ENCODE peak calls at places on chromosome 16, in six cellular contexts. V is spleen, E is esophagus squamous epithelium, B is body of pancreas, H is A549, O is uterus. Y is an unnamed sample.

GRCh38 chr16:29663020-29663828 is at the start of gene SPN:
- DNase-seq in V (peak), E (no peak), B (no peak), H (no peak), O (no peak), Y (no peak)

GRCh38 chr16:89552913-89553312 is 7.6 kb upstream of the RPL13 start:
- DNase-seq in V (no peak), E (no peak), B (no peak), H (no peak), O (no peak), Y (no peak)

GRCh38 chr16:87343753-87344050 is 26.5 kb upstream of the C16orf95 start:
- DNase-seq in V (no peak), E (no peak), B (no peak), H (no peak), O (no peak), Y (no peak)

GRCh38 chr16:78605548-78606097 is 506.2 kb downstream of the WWOX start:
- DNase-seq in V (no peak), E (no peak), B (no peak), H (no peak), O (no peak), Y (no peak)

GRCh38 chr16:1713933-1714332 is 7.9 kb downstream of the MAPK8IP3 start:
- DNase-seq in V (peak), E (peak), B (no peak), H (no peak), O (no peak), Y (no peak)

GRCh38 chr16:79826732-79827514 is 226.4 kb upstream of the MAF start:
- DNase-seq in V (no peak), E (no peak), B (no peak), H (no peak), O (no peak), Y (no peak)

GRCh38 chr16:88920618-88921602 is 54.5 kb upstream of the PABPN1L start:
- DNase-seq in V (peak), E (no peak), B (peak), H (no peak), O (peak), Y (no peak)

GRCh38 chr16:58331024-58331707 is 36.3 kb upstream of the PRSS54 start:
- DNase-seq in V (no peak), E (no peak), B (no peak), H (no peak), O (no peak), Y (no peak)

GRCh38 chr16:1712791-1713261 is 6.8 kb downstream of the MAPK8IP3 start:
- DNase-seq in V (peak), E (no peak), B (no peak), H (no peak), O (no peak), Y (no peak)

GRCh38 chr16:84643180-84643583 is 5.1 kb upstream of the KLHL36 start:
- DNase-seq in V (no peak), E (no peak), B (peak), H (no peak), O (peak), Y (peak)

GRCh38 chr16:12573300-12573699 is 230.4 kb downstream of the CPPED1 start:
- DNase-seq in V (peak), E (no peak), B (peak), H (no peak), O (no peak), Y (peak)

GRCh38 chr16:12435730-12436129 is 368.0 kb downstream of the CPPED1 start:
- DNase-seq in V (no peak), E (no peak), B (no peak), H (no peak), O (no peak), Y (no peak)

DNA sequence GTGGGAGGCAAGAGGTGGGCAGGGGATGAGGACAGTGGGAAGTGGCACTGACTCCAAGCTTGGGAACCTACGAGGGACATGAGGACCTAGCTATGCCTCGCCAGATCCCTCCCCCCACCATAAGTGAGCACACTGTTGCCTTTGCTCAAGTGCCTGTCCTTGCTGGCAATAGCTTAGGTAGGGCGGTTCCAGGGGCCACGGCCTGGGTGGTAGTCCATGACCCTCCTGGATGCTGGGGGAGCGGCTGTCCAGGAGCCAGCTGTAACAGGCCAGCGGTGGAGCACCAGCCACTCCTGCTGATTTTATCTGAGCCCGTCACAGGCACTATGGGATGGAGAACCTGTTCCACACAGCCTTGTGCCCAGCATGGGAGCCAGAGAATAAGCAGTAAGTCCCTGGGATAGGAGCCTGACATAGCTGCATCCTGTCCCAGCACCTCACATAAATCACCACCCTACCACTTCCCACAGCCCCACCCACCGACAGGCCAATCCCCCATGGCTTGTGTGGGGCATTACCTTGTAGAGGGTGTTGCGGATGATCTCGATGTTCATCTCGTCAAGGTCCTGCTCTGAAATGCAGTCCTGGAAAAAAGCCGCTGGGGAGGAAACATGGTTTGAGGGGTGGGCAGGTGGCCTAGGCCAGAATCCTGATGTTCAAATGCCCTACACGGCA is 11.8 kb downstream of the HSD11B2 start:
- DNase-seq in V (no peak), E (no peak), B (no peak), H (no peak), O (peak), Y (no peak)
- H3K27ac ChIP-seq in V (no peak), E (peak), B (peak), H (no peak), O (peak), Y (peak)

DNA sequence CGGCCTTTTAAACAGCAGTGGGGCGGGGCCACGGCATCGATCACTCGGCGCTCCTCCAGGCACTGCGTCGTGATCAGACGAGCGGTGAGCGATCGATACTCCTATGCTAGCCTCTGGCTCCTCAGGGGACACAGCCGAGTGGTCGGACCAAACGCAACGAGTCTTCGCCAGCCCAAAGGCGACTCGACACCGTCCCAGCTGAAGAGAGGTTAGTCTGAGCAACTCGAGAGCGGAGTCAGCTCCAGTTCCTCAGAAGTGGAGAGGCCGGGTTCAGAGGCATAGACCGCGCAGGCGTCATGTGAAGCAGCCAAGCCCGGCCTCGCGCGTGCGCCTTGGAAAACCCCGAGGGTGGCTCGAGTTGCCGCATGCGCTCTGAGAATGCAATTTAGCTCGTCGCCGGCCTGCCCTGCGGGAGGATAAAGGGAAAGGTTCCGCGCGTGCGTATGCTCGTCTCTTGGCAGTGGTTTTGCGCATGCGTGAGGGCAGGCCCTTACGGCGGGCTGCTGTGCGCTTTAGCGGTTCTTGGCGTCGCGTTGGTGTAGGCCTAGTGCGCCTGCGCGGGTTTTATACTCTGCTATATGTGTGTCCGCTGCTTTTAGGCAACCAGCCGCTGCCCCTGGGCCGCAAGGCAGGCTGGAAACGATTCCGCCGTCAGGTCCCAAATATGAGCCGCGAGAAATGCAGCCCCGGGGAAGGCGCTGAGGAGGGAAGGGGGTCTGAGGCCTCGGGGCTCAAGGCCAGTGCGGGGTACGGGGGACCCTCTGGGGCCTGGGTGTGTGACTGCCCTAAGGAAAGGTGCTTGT is at the start of gene KDM8:
- DNase-seq in V (peak), E (peak), B (peak), H (peak), O (peak), Y (peak)
- TF ChIP-seq POLR2A in V (peak), E (no peak), B (peak), H (peak), O (peak), Y (no peak)

DNA sequence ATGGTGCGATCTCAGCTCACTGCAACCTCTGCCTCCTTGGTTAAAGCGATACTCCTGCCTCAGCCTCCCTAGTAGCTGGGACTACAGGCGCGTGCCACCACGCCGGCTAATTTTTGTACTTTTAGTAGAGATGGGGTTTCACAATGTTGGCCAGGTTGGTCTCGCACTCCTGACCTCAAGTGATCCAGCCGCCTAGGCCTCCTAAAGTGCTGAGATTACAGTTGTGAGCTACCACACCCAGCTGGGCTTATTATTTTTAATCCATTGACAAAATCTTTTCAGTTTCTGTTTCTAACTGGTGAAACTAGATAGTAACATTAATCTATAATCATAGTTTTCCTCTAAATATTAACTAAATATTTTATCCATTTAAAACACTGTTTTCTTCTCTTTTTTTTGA is 5.9 kb downstream of the FAM234A start:
- DNase-seq in V (no peak), E (no peak), B (no peak), H (no peak), O (no peak), Y (no peak)
- H3K27ac ChIP-seq in V (no peak), E (no peak), B (peak), H (no peak), O (no peak), Y (no peak)

DNA sequence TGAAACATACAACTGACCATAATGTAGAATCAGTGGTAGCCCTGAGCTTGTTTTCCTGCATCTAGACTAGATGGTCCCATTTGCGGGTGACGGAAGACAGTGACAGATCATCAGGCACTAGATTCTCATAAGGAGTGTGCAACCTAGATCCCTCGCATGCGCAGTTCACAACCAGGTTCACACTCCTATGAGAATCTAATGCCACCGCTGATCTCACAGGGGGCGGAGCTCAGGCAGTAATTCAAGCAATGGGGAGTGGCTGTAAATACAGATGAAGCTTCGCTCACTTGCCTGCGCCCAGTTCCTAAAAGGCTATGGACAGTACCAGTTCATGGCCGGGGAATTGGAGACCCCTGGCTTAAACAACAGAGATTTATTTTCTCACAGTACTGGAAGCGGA is 656.3 kb downstream of the HS3ST4 start:
- DNase-seq in V (no peak), E (no peak), B (no peak), H (no peak), O (no peak), Y (no peak)
- TF ChIP-seq POLR2A in V (no peak), E (no peak), B (no peak), H (no peak), O (no peak), Y (no peak)

GRCh38 chr16:26982422-26982821 is 84.3 kb upstream of the C16orf82 start:
- DNase-seq in V (no peak), E (no peak), B (no peak), H (no peak), O (no peak), Y (no peak)
- H3K27ac ChIP-seq in V (no peak), E (no peak), B (no peak), H (no peak), O (no peak), Y (no peak)

GRCh38 chr16:56941092-56941491 is 9.2 kb downstream of the HERPUD1 start:
- DNase-seq in V (peak), E (no peak), B (no peak), H (no peak), O (no peak), Y (no peak)
- TF ChIP-seq POLR2A in V (no peak), E (no peak), B (no peak), H (no peak), O (no peak), Y (no peak)

DNA sequence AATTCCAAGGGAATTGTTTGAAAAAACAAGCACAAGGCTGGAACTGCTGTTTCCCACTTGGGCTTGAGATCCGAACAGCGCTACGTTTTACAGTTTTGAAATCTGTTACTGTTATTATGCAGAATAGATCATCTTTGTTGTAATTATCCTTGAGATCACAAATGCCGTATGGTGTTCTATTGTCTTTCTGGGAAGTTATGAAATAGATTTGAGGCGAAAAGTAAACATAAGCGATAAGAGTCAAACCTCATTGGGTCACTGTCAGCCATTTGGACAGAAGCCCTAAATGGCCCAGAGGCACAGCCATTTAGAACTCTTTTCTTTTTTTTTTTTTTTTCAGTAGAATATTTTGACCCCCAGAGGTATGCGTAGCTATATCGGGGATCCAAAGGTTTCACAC is 223.2 kb downstream of the IRX3 start:
- DNase-seq in V (no peak), E (no peak), B (no peak), H (no peak), O (no peak), Y (no peak)
- H3K27ac ChIP-seq in V (no peak), E (no peak), B (no peak), H (no peak), O (no peak), Y (no peak)

DNA sequence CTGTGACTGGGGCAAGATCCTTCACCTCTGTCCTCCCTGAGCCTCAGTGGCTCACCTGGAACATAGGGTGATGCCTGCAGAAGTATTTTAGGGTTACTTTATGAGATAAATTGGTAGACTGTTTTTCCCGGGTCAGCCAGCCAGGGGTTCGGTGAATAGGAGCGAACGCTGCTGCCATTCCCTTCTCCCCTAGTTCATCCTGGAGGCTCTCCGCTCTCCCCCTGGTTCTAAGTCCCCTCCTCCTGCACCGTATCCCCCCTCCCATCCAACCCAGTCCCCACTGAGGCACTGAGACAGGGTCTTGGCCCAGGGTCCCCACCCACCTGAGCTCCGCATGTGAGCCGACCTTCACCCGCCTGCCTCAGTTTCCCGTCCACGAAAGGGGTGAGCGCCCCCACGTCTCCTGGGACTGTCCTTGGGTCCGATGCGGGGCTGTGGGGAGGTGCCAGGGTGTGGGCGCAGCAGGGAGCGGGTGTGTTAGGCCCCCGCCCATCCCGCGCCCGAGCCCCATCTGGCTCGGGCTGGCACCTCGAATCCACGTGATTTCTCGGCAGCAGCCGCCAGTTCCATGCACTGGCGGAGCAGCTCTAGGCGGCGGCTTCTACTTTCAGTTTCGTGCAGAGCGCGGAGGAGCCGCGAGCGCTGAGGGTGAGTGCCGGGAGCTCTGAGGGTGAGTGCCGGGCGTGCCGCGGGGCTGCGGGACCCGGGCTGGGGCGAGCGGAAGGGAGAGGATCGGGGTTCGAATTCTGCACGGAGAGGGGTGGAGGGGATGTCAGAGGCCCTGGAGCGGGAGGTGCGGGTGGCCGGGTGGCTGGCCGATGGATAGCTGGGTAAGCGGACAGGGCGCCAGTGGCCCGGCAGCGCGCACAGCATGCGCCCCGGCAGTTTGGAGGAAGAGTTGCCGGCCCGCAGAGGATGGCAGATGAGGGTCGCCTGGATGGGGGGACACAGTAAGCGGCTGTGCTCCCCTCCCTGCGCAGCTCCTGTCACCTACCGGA is at the start of gene NLRC5:
- DNase-seq in V (peak), E (peak), B (peak), H (peak), O (peak), Y (peak)
- TF ChIP-seq POLR2A in V (peak), E (no peak), B (peak), H (no peak), O (peak), Y (peak)

Y was measured in suprapubic skin.